ENCODE peak calls at places on chromosomes 13 and 19, in six cellular contexts. G, D, F, L, A and S are unnamed samples.

GRCh38 chr13:75263741-75264407 is 218.1 kb downstream of the TBC1D4 start:
- DNase-seq in G (no peak), D (no peak), F (peak), L (no peak), A (no peak), S (no peak)

GRCh38 chr19:21604351-21604926 is 99.0 kb downstream of the ZNF429 start:
- DNase-seq in G (no peak), D (no peak), F (peak), L (no peak), A (no peak), S (peak)

GRCh38 chr13:74289130-74289529 is 154.9 kb upstream of the KLF12 start:
- DNase-seq in G (no peak), D (no peak), F (no peak), L (no peak), A (no peak), S (no peak)

GRCh38 chr19:48556163-48556562 is 4.2 kb downstream of the SULT2B1 start:
- DNase-seq in G (no peak), D (no peak), F (peak), L (peak), A (no peak), S (no peak)

GRCh38 chr13:68696907-68697306 is 1410.7 kb upstream of the ATXN8OS start:
- DNase-seq in G (no peak), D (no peak), F (no peak), L (no peak), A (no peak), S (no peak)

GRCh38 chr13:25738342-25738771 is 313.5 kb downstream of the SHISA2 start:
- DNase-seq in G (no peak), D (no peak), F (no peak), L (no peak), A (no peak), S (peak)

GRCh38 chr13:28022848-28023518 is 34.5 kb upstream of the URAD start:
- DNase-seq in G (no peak), D (no peak), F (peak), L (peak), A (no peak), S (no peak)

GRCh38 chr19:35557539-35558399 is 5.7 kb downstream of the ATP4A start:
- DNase-seq in G (no peak), D (peak), F (peak), L (no peak), A (peak), S (peak)

GRCh38 chr13:51453308-51453958 is 597 bp upstream of the INTS6 start:
- DNase-seq in G (peak), D (no peak), F (no peak), L (peak), A (peak), S (peak)

GRCh38 chr13:28559636-28560259 is 64.8 kb upstream of the FLT1 start:
- DNase-seq in G (no peak), D (no peak), F (no peak), L (no peak), A (no peak), S (no peak)

GRCh38 chr13:87094646-87095045 is 576.5 kb upstream of the SLITRK5 start:
- DNase-seq in G (no peak), D (no peak), F (no peak), L (no peak), A (no peak), S (no peak)

GRCh38 chr19:15672580-15673175 is at the start of gene CYP4F12:
- DNase-seq in G (peak), D (peak), F (no peak), L (peak), A (peak), S (peak)

GRCh38 chr13:113903361-113903760 is 39.5 kb upstream of the GAS6 start:
- DNase-seq in G (no peak), D (peak), F (peak), L (no peak), A (no peak), S (no peak)

GRCh38 chr19:49758292-49758691 is 4.8 kb downstream of the TSKS start:
- DNase-seq in G (no peak), D (no peak), F (peak), L (no peak), A (no peak), S (no peak)

GRCh38 chr13:103516009-103516795 is 450.0 kb upstream of the SLC10A2 start:
- DNase-seq in G (no peak), D (no peak), F (no peak), L (no peak), A (no peak), S (no peak)

GRCh38 chr19:6720369-6721112 is at the start of gene C3:
- DNase-seq in G (peak), D (peak), F (peak), L (peak), A (no peak), S (no peak)

GRCh38 chr13:52723181-52723580 is 16.4 kb downstream of the CNMD start:
- DNase-seq in G (no peak), D (no peak), F (no peak), L (no peak), A (no peak), S (no peak)

GRCh38 chr19:55927991-55928390 is 4.1 kb downstream of the NLRP13 start:
- DNase-seq in G (no peak), D (no peak), F (no peak), L (no peak), A (no peak), S (no peak)

GRCh38 chr19:5674734-5675133 is 5.6 kb downstream of the MICOS13 start:
- DNase-seq in G (no peak), D (no peak), F (no peak), L (no peak), A (no peak), S (no peak)

GRCh38 chr13:61370520-61370919 is 45.1 kb downstream of the PCDH20 start:
- DNase-seq in G (no peak), D (no peak), F (no peak), L (no peak), A (no peak), S (no peak)

GRCh38 chr19:6318772-6319171 is 14.6 kb downstream of the ACER1 start:
- DNase-seq in G (no peak), D (no peak), F (peak), L (no peak), A (no peak), S (no peak)

GRCh38 chr19:57903298-57904174 is 12.9 kb downstream of the ZNF417 start:
- DNase-seq in G (no peak), D (no peak), F (peak), L (peak), A (no peak), S (peak)

GRCh38 chr13:113806104-113806471 is 47.1 kb downstream of the TMEM255B start:
- DNase-seq in G (no peak), D (no peak), F (no peak), L (no peak), A (no peak), S (no peak)

GRCh38 chr13:23671367-23671766 is 101.2 kb downstream of the TNFRSF19 start:
- DNase-seq in G (no peak), D (no peak), F (no peak), L (no peak), A (no peak), S (no peak)

GRCh38 chr13:85148009-85148408 is 651.2 kb downstream of the SLITRK6 start:
- DNase-seq in G (no peak), D (no peak), F (no peak), L (peak), A (no peak), S (no peak)

GRCh38 chr13:113555141-113555540 is 29.4 kb upstream of the TFDP1 start:
- DNase-seq in G (no peak), D (no peak), F (no peak), L (no peak), A (no peak), S (no peak)

GRCh38 chr19:45866400-45867176 is 2.5 kb downstream of the FOXA3 start:
- DNase-seq in G (no peak), D (no peak), F (no peak), L (no peak), A (no peak), S (no peak)

GRCh38 chr13:39148513-39148961 is 110.3 kb downstream of the NHLRC3 start:
- DNase-seq in G (no peak), D (no peak), F (no peak), L (no peak), A (no peak), S (no peak)

GRCh38 chr19:17671906-17672305 is 16.2 kb downstream of the UNC13A start:
- DNase-seq in G (no peak), D (no peak), F (peak), L (peak), A (no peak), S (no peak)

GRCh38 chr19:2242811-2243210 is 6.2 kb downstream of the SF3A2 start:
- DNase-seq in G (no peak), D (no peak), F (no peak), L (no peak), A (no peak), S (no peak)

GRCh38 chr19:2243274-2244121 is 5.6 kb upstream of the AMH start:
- DNase-seq in G (no peak), D (no peak), F (no peak), L (no peak), A (peak), S (no peak)

GRCh38 chr19:2244122-2244411 is 5.1 kb upstream of the AMH start:
- DNase-seq in G (no peak), D (no peak), F (no peak), L (no peak), A (peak), S (no peak)

GRCh38 chr19:2240881-2241760 is 4.5 kb downstream of the SF3A2 start:
- DNase-seq in G (no peak), D (no peak), F (no peak), L (no peak), A (peak), S (no peak)

DNA sequence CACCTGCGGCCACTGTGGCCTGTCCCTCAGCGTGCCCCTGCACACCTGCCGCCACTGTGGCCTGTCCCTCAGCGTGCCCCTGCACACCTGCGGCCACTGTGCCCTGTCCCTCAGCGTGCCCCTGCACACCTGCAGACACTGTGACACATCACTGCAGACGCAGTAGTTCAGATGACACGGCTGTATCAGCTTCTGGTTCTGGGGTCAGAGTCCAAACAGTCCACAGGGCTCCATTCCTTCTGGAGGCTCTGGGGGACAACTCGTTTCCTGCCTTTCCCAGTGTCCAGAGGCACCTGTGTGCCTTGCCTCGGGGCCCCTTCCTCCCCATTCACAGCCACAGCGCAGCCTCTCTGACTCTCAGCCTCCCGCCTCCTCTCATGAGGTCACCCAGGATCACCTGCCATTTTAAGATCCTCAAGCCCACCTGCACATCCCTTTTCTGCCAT is 5.5 kb downstream of the SF3A2 start:
- DNase-seq in G (no peak), D (no peak), F (no peak), L (peak), A (no peak), S (no peak)
- TF ChIP-seq POLR2A in G (no peak), D (no peak), F (no peak), L (no peak), A (no peak), S (no peak)

DNA sequence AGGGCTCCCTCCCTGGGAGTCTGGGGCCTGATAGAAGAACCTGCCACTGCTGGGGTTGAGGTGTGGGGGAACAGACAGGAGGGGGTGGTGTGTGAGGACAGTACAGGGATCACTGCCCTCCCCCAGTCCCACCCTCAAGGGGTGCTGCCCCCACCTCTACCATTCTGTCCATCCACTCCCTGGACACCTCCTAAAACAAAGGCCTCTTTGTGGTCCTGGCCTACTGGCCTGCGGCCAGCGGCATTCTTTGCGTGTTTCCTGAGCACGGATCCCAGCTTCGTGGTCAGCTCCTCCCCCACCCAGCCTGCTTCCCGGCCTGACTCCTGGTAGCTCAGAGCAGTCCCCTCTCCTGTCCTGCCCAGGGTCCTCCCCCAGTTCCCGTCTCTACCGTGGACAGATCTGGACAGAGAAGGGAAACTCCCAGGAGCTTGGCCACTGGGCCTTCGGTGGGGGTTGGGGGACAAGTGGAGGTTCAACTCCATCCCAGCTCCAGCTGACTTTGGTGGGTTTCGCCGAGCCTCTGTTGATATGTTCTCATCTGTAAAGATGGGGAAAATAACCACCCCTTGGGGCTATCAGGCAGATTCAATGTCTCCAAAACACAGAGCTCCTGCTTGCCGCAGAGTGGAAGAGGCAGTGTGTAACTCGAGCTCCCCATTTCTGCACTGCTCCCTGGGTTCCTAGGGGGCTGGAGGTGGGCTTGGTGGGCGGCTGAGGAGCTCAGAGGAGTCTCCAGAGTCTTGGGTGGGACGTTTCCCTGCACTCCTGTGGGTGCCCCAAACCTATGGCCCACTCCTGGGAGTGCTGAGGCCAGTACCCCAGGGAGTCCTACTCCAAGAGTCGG is 48.7 kb downstream of the LYL1 start:
- DNase-seq in G (peak), D (peak), F (peak), L (peak), A (peak), S (no peak)
- TF ChIP-seq POLR2A in G (peak), D (no peak), F (no peak), L (peak), A (no peak), S (no peak)

GRCh38 chr19:8392017-8392591 is 1.9 kb downstream of the RAB11B start:
- DNase-seq in G (no peak), D (no peak), F (no peak), L (no peak), A (peak), S (no peak)
- TF ChIP-seq POLR2A in G (no peak), D (no peak), F (no peak), L (no peak), A (no peak), S (no peak)

DNA sequence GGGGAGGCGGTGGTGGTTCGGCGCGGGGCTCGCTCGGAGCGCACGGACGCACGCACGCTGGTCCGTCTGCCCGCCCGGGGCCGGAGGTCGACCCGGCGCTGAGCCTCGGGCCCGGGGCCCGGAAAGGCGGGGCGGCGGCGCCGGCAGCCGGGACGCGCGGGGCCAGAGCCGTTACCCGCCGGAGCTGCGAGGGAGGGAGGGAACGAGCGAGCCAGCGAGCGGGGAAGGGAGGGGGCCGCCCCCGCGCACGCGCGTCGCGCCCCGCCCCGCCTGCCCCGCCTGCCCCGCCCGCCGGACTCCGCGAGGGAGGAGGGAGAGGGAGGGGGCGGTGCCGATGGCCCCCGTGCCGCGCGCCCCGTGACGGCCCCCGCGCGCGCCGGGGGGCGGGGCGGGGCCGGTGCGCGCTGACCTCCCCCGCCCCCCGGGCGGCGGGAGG is 15.0 kb downstream of the CIC start:
- DNase-seq in G (peak), D (peak), F (peak), L (no peak), A (peak), S (peak)
- TF ChIP-seq POLR2A in G (peak), D (no peak), F (peak), L (no peak), A (no peak), S (no peak)

GRCh38 chr19:1129535-1129934 is 25.7 kb downstream of the GPX4 start:
- DNase-seq in G (no peak), D (no peak), F (no peak), L (no peak), A (peak), S (no peak)

GRCh38 chr19:1133471-1133929 is 29.7 kb downstream of the GPX4 start:
- DNase-seq in G (no peak), D (no peak), F (no peak), L (no peak), A (peak), S (peak)

GRCh38 chr19:1130801-1131717 is 27.3 kb downstream of the GPX4 start:
- DNase-seq in G (no peak), D (no peak), F (no peak), L (no peak), A (peak), S (no peak)

GRCh38 chr19:1132625-1133383 is 29.0 kb downstream of the GPX4 start:
- DNase-seq in G (no peak), D (no peak), F (no peak), L (no peak), A (peak), S (no peak)

DNA sequence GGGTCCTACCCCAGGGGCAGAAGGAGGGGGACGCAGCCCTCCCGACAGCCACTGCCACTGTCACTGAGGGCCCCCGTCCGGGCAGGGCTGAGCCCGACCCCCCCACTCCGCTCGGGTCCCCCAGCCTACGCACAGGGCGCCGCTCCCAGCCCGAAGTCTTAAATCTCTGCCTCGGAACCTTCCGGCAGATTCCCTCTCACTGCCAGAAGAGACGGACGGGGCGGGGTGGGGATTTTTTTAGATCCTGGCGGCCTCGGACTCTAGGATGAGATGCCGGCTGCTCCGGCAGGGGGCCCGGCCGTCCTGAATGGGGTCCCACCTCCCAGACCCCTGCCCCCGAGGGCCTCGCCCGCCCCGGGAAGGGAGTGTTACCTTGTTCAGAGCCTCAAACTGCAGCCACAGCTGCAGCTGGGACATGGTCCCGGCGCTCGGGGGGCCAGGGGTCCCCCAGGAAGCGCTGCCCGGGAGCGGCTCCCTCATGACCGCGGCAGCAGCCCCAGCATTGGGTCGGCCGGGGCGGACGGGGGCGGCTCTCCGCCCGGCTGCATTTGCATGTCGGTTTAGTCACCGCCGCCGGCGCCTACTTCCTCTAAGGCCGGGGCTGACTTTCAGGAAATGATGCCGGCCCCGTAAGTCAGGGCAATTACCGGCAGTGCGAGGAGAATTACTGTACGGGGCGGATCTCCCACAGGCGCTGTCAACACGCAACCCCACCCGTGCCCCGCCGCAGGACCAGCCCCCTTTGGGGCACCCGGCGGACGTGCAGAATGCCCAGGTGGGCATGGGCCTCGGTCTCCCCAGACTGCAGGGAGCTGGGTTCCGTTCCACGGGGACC is 28.1 kb downstream of the GPX4 start:
- DNase-seq in G (peak), D (peak), F (peak), L (no peak), A (peak), S (peak)
- TF ChIP-seq POLR2A in G (no peak), D (no peak), F (peak), L (no peak), A (no peak), S (no peak)

GRCh38 chr19:33715462-33715861 is 81.2 kb upstream of the KCTD15 start:
- DNase-seq in G (no peak), D (no peak), F (no peak), L (no peak), A (no peak), S (no peak)
- TF ChIP-seq POLR2A in G (no peak), D (no peak), F (no peak), L (no peak), A (no peak), S (no peak)

DNA sequence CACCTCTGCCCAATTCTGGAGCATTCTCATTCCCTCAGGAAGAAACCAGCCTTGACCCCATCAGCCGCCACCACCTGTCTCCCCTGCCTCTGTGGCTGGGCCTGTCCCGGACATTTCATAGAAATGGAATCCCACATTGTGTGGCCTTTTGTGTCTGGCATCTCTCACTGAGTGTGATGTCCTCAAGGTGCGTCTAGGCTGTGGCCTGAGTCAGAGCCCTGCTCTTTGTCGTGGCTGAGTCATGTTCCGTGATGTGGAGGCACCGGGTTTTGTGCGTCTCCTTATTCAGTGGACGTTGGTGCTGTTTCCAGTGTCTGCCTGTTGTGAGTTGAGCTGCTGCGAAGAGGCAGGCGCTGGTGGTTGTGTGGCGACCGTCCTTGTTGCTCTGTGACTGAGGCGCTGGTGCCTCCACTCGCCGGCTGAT is 3.5 kb downstream of the FZR1 start:
- DNase-seq in G (no peak), D (no peak), F (peak), L (no peak), A (peak), S (no peak)
- TF ChIP-seq POLR2A in G (no peak), D (no peak), F (no peak), L (no peak), A (no peak), S (no peak)

GRCh38 chr19:44164673-44165512 is at the start of gene ZNF226:
- DNase-seq in G (peak), D (peak), F (peak), L (peak), A (no peak), S (peak)
- TF ChIP-seq POLR2A in G (no peak), D (no peak), F (peak), L (peak), A (no peak), S (peak)

GRCh38 chr19:38686530-38686888 is 39.1 kb downstream of the ACTN4 start:
- DNase-seq in G (no peak), D (no peak), F (no peak), L (no peak), A (no peak), S (no peak)
- TF ChIP-seq POLR2A in G (no peak), D (no peak), F (no peak), L (no peak), A (no peak), S (no peak)